ENCODE peak calls at places on chromosomes 12 and 14, in six cellular contexts. M is heart left ventricle, D is colonic mucosa, R is PC-3, T is mesenchymal stem cell, V is body of pancreas. U is an unnamed sample.

GRCh38 chr14:53432378-53432802 is 279.3 kb upstream of the DDHD1 start:
- DNase-seq in V (no peak), D (no peak), T (peak; percentile 51), M (no peak), R (peak; percentile 77), U (no peak)

GRCh38 chr12:114693532-114693931 is 9.6 kb upstream of the TBX3 start:
- DNase-seq in D (no peak), T (no peak), V (no peak), M (no peak), R (no peak), U (no peak)

GRCh38 chr12:93167841-93168492 is 209.8 kb upstream of the NUDT4 start:
- DNase-seq in M (no peak), T (peak; percentile 61), V (peak; percentile 24), R (peak; percentile 43), D (peak; percentile 54), U (no peak)

GRCh38 chr12:96397756-96398421 is 2.4 kb downstream of the CDK17 start:
- DNase-seq in R (peak; percentile 15), V (no peak), D (no peak), M (no peak), T (no peak), U (no peak)

GRCh38 chr14:45426685-45427282 is 173.8 kb upstream of the MIS18BP1 start:
- DNase-seq in M (no peak), T (peak; percentile 63), D (no peak), R (peak; percentile 79), V (no peak), U (no peak)

GRCh38 chr12:52799498-52800211 is 3.7 kb upstream of the KRT3 start:
- DNase-seq in D (no peak), R (no peak), V (no peak), M (no peak), T (no peak), U (no peak)

GRCh38 chr14:52583544-52583943 is 30.9 kb downstream of the GPR137C start:
- DNase-seq in V (no peak), R (peak; percentile 48), D (no peak), M (no peak), T (no peak), U (no peak)

GRCh38 chr14:52998376-52999010 is 47.6 kb upstream of the FERMT2 start:
- DNase-seq in M (no peak), V (no peak), D (no peak), R (peak; percentile 31), T (peak; percentile 47), U (no peak)

GRCh38 chr14:39827901-39828655 is 395.8 kb upstream of the FBXO33 start:
- DNase-seq in V (no peak), M (no peak), R (no peak), T (no peak), D (no peak), U (no peak)

GRCh38 chr14:56858422-56858821 is 48.1 kb upstream of the OTX2 start:
- DNase-seq in T (no peak), V (no peak), D (peak; percentile 19), R (no peak), M (no peak), U (no peak)

GRCh38 chr14:64731141-64731581 is 26.9 kb downstream of the PLEKHG3 start:
- DNase-seq in R (no peak), M (peak; percentile 18), V (no peak), T (no peak), D (no peak), U (no peak)

GRCh38 chr12:123675436-123675835 is 4.5 kb downstream of the TCTN2 start:
- DNase-seq in D (no peak), R (no peak), T (no peak), M (no peak), V (no peak), U (no peak)

GRCh38 chr14:69105326-69105725 is 47.6 kb downstream of the DCAF5 start:
- DNase-seq in D (no peak), T (peak; percentile 37), R (peak; percentile 57), M (no peak), V (no peak), U (peak; percentile 10)

GRCh38 chr14:50667491-50668007 is 557 bp downstream of the SAV1 start:
- DNase-seq in D (peak; percentile 61), V (peak; percentile 68), R (peak; percentile 46), T (no peak), M (no peak), U (no peak)

GRCh38 chr12:95182868-95183415 is 34.3 kb downstream of the FGD6 start:
- DNase-seq in R (peak; percentile 72), T (peak; percentile 77), M (no peak), D (no peak), V (no peak), U (no peak)

GRCh38 chr14:65336191-65336591 is 76.3 kb upstream of the FUT8 start:
- DNase-seq in M (no peak), D (no peak), R (peak; percentile 29), V (no peak), T (peak; percentile 86), U (no peak)

GRCh38 chr14:36055681-36056225 is 120.8 kb downstream of the PTCSC3 start:
- DNase-seq in M (no peak), V (no peak), T (no peak), R (no peak), D (no peak), U (no peak)

GRCh38 chr12:2110841-2111566 is 58.2 kb downstream of the CACNA1C start:
- DNase-seq in D (no peak), V (no peak), R (no peak), T (no peak), M (no peak), U (no peak)

GRCh38 chr14:104888489-104889373 is 23.7 kb downstream of the CEP170B start:
- DNase-seq in V (no peak), R (no peak), M (peak; percentile 23), D (peak; percentile 15), T (no peak), U (no peak)

GRCh38 chr12:70796989-70797388 is 123.5 kb downstream of the PTPRR start:
- DNase-seq in D (no peak), V (no peak), M (no peak), T (no peak), R (peak; percentile 78), U (no peak)

GRCh38 chr12:15982071-15982470 is 70.9 kb downstream of the DERA start:
- DNase-seq in M (no peak), R (no peak), V (no peak), T (no peak), D (no peak), U (no peak)

GRCh38 chr12:66269757-66270383 is 32.4 kb upstream of the HELB start:
- DNase-seq in V (peak; percentile 10), D (no peak), T (peak; percentile 50), R (peak; percentile 68), M (no peak), U (no peak)

DNA sequence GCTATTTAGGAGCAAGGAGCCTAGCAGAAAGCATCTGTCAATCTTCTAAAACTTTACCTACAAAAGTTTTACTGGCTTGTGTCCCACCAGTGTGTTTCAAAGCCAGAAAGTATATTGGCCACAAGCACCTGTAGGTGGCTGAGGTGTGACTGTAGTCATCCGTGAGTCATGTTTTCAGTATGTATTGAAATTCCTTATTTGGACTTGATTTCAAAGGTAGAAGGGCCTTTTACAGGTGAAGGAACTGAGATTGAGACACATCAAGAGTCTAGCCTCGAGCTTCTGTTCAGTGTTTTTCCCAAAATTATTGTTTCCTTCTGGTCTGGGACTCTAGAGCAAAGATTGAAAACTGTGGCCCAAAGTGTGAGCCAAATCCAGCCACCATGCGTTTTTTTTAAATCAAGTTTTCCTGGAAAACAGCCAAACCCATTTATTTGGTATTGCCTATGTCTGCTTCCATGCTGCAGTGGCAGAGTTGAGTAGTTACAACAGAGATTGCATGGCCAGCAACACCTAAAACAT is 195.3 kb upstream of the BCL2L14 start:
- DNase-seq in V (no peak), D (no peak), T (peak; percentile 11), R (peak; percentile 86), M (no peak), U (no peak)
- H3K27ac ChIP-seq in V (no peak overlapping the region), D (no peak overlapping the region), T (no peak overlapping the region), R (peak overlapping the region; percentile 30), M (no peak overlapping the region), U (peak overlapping the region; percentile 50)

GRCh38 chr14:61477845-61478438 is 156.6 kb downstream of the PRKCH start:
- DNase-seq in M (peak; percentile 85), R (peak; percentile 91), D (peak; percentile 74), V (peak; percentile 94), T (peak; percentile 44), U (no peak)
- H3K27ac ChIP-seq in M (peak overlapping the region; percentile 93), R (peak overlapping the region; percentile 82), D (peak overlapping the region; percentile 73), V (peak overlapping the region; percentile 70), T (no peak overlapping the region), U (no peak overlapping the region)

DNA sequence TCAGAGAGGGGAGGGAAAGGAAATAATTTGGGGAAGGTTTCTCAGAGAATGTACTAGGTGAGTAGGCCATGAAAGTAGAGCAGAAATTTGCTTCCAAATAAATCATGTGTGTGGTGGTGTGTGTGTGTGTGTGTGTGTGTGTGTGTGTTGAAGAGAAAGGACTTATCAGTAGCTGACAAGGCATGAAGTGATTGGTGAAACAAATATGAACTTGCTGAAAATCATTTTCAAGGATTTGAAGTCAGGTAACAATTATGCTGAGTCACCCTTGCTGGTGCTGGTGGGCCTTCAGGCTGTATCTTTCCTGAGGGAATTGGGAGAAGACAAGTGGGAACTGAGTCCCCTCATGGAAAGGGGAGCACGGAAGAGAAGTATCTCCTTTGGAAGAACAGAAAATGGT is 55.5 kb downstream of the HSD17B6 start:
- DNase-seq in D (no peak), R (no peak), V (no peak), T (no peak), M (no peak), U (no peak)
- H3K27ac ChIP-seq in D (no peak overlapping the region), R (no peak overlapping the region), V (no peak overlapping the region), T (no peak overlapping the region), M (no peak overlapping the region), U (no peak overlapping the region)

GRCh38 chr12:98883231-98883630 is 238.1 kb downstream of the APAF1 start:
- DNase-seq in R (no peak), M (no peak), D (no peak), T (no peak), V (no peak), U (no peak)
- H3K27ac ChIP-seq in R (no peak overlapping the region), M (no peak overlapping the region), D (no peak overlapping the region), T (no peak overlapping the region), V (no peak overlapping the region), U (no peak overlapping the region)

GRCh38 chr12:6914246-6914947 is at the start of gene ENO2:
- DNase-seq in D (peak; percentile 74), T (peak; percentile 73), V (peak; percentile 69), R (peak; percentile 55), M (peak; percentile 80), U (no peak)
- H3K27ac ChIP-seq in D (peak within 1 kb of the TSS; percentile 61), T (no peak within 1 kb of the TSS), V (peak within 1 kb of the TSS; percentile 50), R (no peak within 1 kb of the TSS), M (peak within 1 kb of the TSS; percentile 44), U (no peak within 1 kb of the TSS)

GRCh38 chr12:111638576-111638975 is 39.5 kb upstream of the ATXN2 start:
- DNase-seq in R (no peak), T (no peak), M (no peak), V (no peak), D (no peak), U (no peak)

GRCh38 chr12:111636209-111636928 is 37.3 kb upstream of the ATXN2 start:
- DNase-seq in T (no peak), M (peak; percentile 51), V (peak; percentile 44), R (no peak), D (peak; percentile 31), U (no peak)

GRCh38 chr12:111640498-111640897 is 41.4 kb upstream of the ATXN2 start:
- DNase-seq in T (no peak), R (no peak), D (no peak), M (no peak), V (no peak), U (no peak)

DNA sequence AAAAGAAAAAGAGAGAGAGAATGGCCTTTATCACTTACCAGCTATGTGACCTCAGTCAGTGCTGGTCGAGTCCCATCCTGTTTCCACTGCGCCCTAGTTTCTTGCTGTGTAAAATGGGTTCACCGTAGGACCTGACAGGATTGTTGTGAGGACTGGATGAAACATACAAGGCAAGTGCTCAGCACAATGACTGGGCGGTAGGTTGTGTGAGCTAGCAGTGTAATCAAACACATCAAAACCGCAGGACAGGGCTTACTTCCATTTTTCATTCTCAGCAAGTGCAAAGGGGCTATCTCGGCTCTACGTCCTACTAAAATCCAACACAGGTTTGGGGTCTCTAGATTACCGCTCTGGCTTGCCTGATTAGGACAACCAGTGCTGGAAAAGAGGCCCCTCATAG is 36.4 kb upstream of the ATXN2 start:
- DNase-seq in V (no peak), D (no peak), M (no peak), R (no peak), T (no peak), U (no peak)
- H3K27ac ChIP-seq in V (no peak overlapping the region), D (no peak overlapping the region), M (peak overlapping the region; percentile 52), R (no peak overlapping the region), T (no peak overlapping the region), U (no peak overlapping the region)